ENCODE peak calls at places on chromosomes 7 and 10, in six cellular contexts. X is keratinocyte, B is A549, T is adipocyte, F is mammary epithelial cell, H is Peyer's patch. L is an unnamed sample. For H3K4me1, the result is how much of the 10 kb centered on the place peaks cover.

GRCh38 chr7:147937428-147937827 is 653.1 kb upstream of the C7orf33 start:
- DNase-seq in X (no peak), B (no peak), T (peak), F (no peak), H (no peak), L (no peak)

GRCh38 chr10:43808136-43808535 is 159.5 kb upstream of the ZNF32 start:
- DNase-seq in X (no peak), B (no peak), T (no peak), F (no peak), H (no peak), L (peak)

GRCh38 chr7:88184848-88185304 is 35.0 kb downstream of the SRI start:
- DNase-seq in X (peak), B (no peak), T (peak), F (peak), H (no peak), L (peak)

GRCh38 chr7:104938741-104939390 is 75.1 kb upstream of the KMT2E start:
- DNase-seq in X (no peak), B (no peak), T (no peak), F (no peak), H (no peak), L (no peak)

GRCh38 chr7:73941836-73942551 is 81.0 kb downstream of the TMEM270 start:
- DNase-seq in X (no peak), B (peak), T (peak), F (peak), H (no peak), L (peak)

GRCh38 chr10:20593649-20594048 is 303.5 kb downstream of the NEBL start:
- DNase-seq in X (no peak), B (no peak), T (no peak), F (no peak), H (no peak), L (no peak)

GRCh38 chr10:112950714-112951348 is 784 bp downstream of the TCF7L2 start:
- DNase-seq in X (no peak), B (peak), T (peak), F (peak), H (peak), L (peak)

GRCh38 chr7:117808273-117808868 is 64.9 kb downstream of the CTTNBP2 start:
- DNase-seq in X (no peak), B (no peak), T (no peak), F (no peak), H (no peak), L (no peak)

GRCh38 chr10:70130878-70131559 is 1.6 kb downstream of the AIFM2 start:
- DNase-seq in X (no peak), B (peak), T (peak), F (peak), H (peak), L (peak)

GRCh38 chr7:111364413-111364812 is 197.9 kb downstream of the IMMP2L start:
- DNase-seq in X (peak), B (peak), T (peak), F (peak), H (no peak), L (peak)

GRCh38 chr10:97025613-97026242 is 160.0 kb downstream of the SLIT1 start:
- DNase-seq in X (peak), B (peak), T (peak), F (peak), H (peak), L (peak)

GRCh38 chr10:20883552-20883951 is 13.6 kb downstream of the NEBL start:
- DNase-seq in X (no peak), B (no peak), T (no peak), F (no peak), H (no peak), L (no peak)

GRCh38 chr10:63173468-63174227 is 40.5 kb downstream of the NRBF2 start:
- DNase-seq in X (no peak), B (no peak), T (no peak), F (no peak), H (no peak), L (no peak)

GRCh38 chr7:32515890-32516550 is 20.7 kb downstream of the AVL9 start:
- DNase-seq in X (no peak), B (no peak), T (no peak), F (peak), H (no peak), L (peak)

GRCh38 chr10:124319926-124320391 is 98.8 kb downstream of the OAT start:
- DNase-seq in X (no peak), B (no peak), T (peak), F (no peak), H (no peak), L (no peak)

GRCh38 chr10:72794260-72794659 is 99.3 kb upstream of the OIT3 start:
- DNase-seq in X (no peak), B (peak), T (peak), F (peak), H (no peak), L (peak)

GRCh38 chr10:86377797-86378146 is 11.2 kb upstream of the GRID1 start:
- DNase-seq in X (no peak), B (no peak), T (no peak), F (no peak), H (no peak), L (no peak)

GRCh38 chr10:85430991-85431390 is 935.6 kb downstream of the GRID1 start:
- DNase-seq in X (no peak), B (peak), T (no peak), F (no peak), H (no peak), L (no peak)

GRCh38 chr7:2003931-2004812 is 228.6 kb downstream of the MAD1L1 start:
- DNase-seq in X (no peak), B (no peak), T (no peak), F (no peak), H (peak), L (no peak)

GRCh38 chr7:17236603-17237002 is 61.8 kb upstream of the AHR start:
- DNase-seq in X (no peak), B (no peak), T (peak), F (peak), H (no peak), L (peak)

GRCh38 chr10:128098631-128099030 is 27.6 kb downstream of the MKI67 start:
- DNase-seq in X (no peak), B (no peak), T (no peak), F (no peak), H (no peak), L (no peak)

GRCh38 chr10:33274096-33274785 is 60.2 kb downstream of the NRP1 start:
- DNase-seq in X (no peak), B (peak), T (no peak), F (no peak), H (no peak), L (no peak)

GRCh38 chr10:33279791-33280190 is 54.7 kb downstream of the NRP1 start:
- DNase-seq in X (no peak), B (no peak), T (peak), F (peak), H (no peak), L (peak)

GRCh38 chr10:33279276-33279675 is 55.2 kb downstream of the NRP1 start:
- DNase-seq in X (no peak), B (no peak), T (no peak), F (no peak), H (no peak), L (peak)

GRCh38 chr10:33276282-33276923 is 58.1 kb downstream of the NRP1 start:
- DNase-seq in X (no peak), B (peak), T (no peak), F (peak), H (no peak), L (no peak)

DNA sequence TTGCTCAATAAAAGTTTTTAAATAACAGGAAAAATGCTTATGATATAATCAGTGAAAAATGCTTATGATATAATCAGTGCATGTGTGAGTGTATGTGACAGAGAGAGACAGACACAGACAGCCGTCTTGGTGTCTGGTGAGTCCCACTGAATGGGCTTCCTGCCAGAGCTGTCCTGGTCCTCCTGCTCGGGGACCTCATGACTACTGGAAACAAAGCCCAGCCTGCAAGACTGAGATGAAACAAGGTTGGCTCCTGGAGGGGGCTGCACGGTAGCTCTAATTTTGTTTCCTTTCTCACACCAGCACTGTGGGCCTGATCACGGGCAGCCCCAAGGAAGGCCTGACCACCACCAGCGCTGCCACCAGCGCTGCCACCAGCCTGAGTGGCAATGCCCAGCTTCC is 57.3 kb downstream of the NRP1 start:
- DNase-seq in X (no peak), B (peak), T (peak), F (no peak), H (no peak), L (peak)
- H3K4me1 ChIP-seq in X (under half), B (half or more), T (half or more), F (under half), H (under half), L (under half)

GRCh38 chr10:7329219-7329618 is 81.6 kb downstream of the SFMBT2 start:
- DNase-seq in X (no peak), B (no peak), T (no peak), F (no peak), H (no peak), L (no peak)

GRCh38 chr10:7322623-7323022 is 88.2 kb downstream of the SFMBT2 start:
- DNase-seq in X (no peak), B (no peak), T (no peak), F (no peak), H (no peak), L (no peak)

GRCh38 chr10:7327885-7328284 is 82.9 kb downstream of the SFMBT2 start:
- DNase-seq in X (no peak), B (peak), T (no peak), F (no peak), H (no peak), L (no peak)
- H3K4me1 ChIP-seq in X (under half), B (under half), T (under half), F (under half), H (under half), L (under half)

GRCh38 chr10:95423327-95424005 is 132.7 kb upstream of the PDLIM1 start:
- DNase-seq in X (no peak), B (no peak), T (no peak), F (no peak), H (no peak), L (no peak)
- H3K4me1 ChIP-seq in X (under half), B (under half), T (under half), F (under half), H (under half), L (under half)

GRCh38 chr7:27392477-27392876 is 149.9 kb downstream of the EVX1 start:
- DNase-seq in X (no peak), B (no peak), T (no peak), F (no peak), H (no peak), L (no peak)

GRCh38 chr7:27400168-27400567 is 157.6 kb downstream of the EVX1 start:
- DNase-seq in X (no peak), B (no peak), T (no peak), F (no peak), H (no peak), L (no peak)

GRCh38 chr7:27394871-27395270 is 152.3 kb downstream of the EVX1 start:
- DNase-seq in X (no peak), B (no peak), T (no peak), F (no peak), H (no peak), L (no peak)

GRCh38 chr7:27395626-27396025 is 153.0 kb downstream of the EVX1 start:
- DNase-seq in X (no peak), B (no peak), T (no peak), F (no peak), H (no peak), L (no peak)

GRCh38 chr7:27397503-27397902 is 154.9 kb downstream of the EVX1 start:
- DNase-seq in X (no peak), B (no peak), T (no peak), F (no peak), H (no peak), L (no peak)
- H3K4me1 ChIP-seq in X (under half), B (under half), T (under half), F (under half), H (under half), L (under half)

DNA sequence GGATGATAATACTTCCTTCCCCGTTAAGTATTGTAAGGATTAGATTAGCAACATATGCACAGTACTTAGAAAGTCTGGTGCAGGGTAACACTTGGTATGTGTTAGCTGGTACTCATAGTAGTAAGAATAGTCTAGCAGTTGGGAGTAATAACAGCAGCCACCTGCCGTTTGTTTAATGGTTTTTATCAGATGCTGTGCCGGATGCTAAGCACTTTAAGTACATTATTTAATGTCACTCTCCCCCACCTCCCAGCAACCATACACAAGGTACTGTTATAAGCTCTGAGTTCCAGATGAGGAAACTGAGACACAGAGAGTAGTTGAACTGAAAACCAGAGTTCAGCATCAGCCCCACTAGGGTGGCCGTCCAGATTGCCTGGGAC is 60.1 kb downstream of the ZMIZ1 start:
- DNase-seq in X (no peak), B (no peak), T (no peak), F (no peak), H (no peak), L (no peak)
- H3K4me1 ChIP-seq in X (under half), B (half or more), T (half or more), F (under half), H (under half), L (half or more)

L was measured in IMR-90.